ENCODE peak calls at places on chromosomes 11 and 22, in five cellular contexts. Q is left ventricle myocardium inferior, W is brain microvascular endothelial cell, Y is stomach, G is WERI-Rb-1. O is an unnamed sample. For H3K36me3, the result is how much of the 10 kb centered on the place peaks cover.

GRCh38 chr11:65399845-65400244 is 13.4 kb downstream of the FRMD8 start:
- DNase-seq in W (no peak), Y (no peak), Q (no peak), G (no peak), O (no peak)

GRCh38 chr22:30843245-30843644 is 125.3 kb downstream of the MORC2 start:
- DNase-seq in Q (no peak), W (no peak), Y (peak), G (no peak), O (no peak)

GRCh38 chr11:69907611-69908010 is 88.4 kb upstream of the FGF3 start:
- DNase-seq in W (no peak), Y (no peak), G (no peak), Q (no peak), O (no peak)

GRCh38 chr11:80412604-80413003 is 971.8 kb upstream of the TENM4 start:
- DNase-seq in G (no peak), Y (no peak), W (no peak), Q (no peak), O (no peak)

GRCh38 chr11:107224836-107225235 is 206.6 kb upstream of the GUCY1A2 start:
- DNase-seq in G (no peak), W (no peak), Y (no peak), Q (no peak), O (no peak)

GRCh38 chr11:127000991-127001390 is 421 bp upstream of the KIRREL3 start:
- DNase-seq in Y (no peak), G (no peak), Q (no peak), W (no peak), O (no peak)

GRCh38 chr11:20364412-20364792 is 888 bp downstream of the HTATIP2 start:
- DNase-seq in Y (no peak), G (no peak), W (no peak), Q (no peak), O (no peak)

GRCh38 chr22:42236268-42236667 is 34.2 kb downstream of the TCF20 start:
- DNase-seq in Y (no peak), W (no peak), Q (no peak), G (peak), O (no peak)

GRCh38 chr22:42938976-42939375 is 76.0 kb downstream of the PACSIN2 start:
- DNase-seq in G (no peak), Y (no peak), Q (no peak), W (no peak), O (peak)

GRCh38 chr11:102920118-102920684 is 35.3 kb downstream of the MMP13 start:
- DNase-seq in Y (no peak), Q (no peak), W (no peak), G (no peak), O (no peak)

GRCh38 chr11:119316729-119317591 is at the start of gene MCAM:
- DNase-seq in G (peak), W (no peak), Q (peak), Y (no peak), O (no peak)

GRCh38 chr11:118074785-118075184 is 2.1 kb upstream of the TMPRSS4 start:
- DNase-seq in W (no peak), G (no peak), Q (no peak), Y (peak), O (peak)

GRCh38 chr22:38032681-38033521 is 24.3 kb upstream of the PICK1 start:
- DNase-seq in G (no peak), Q (no peak), W (peak), Y (no peak), O (peak)

GRCh38 chr22:39658367-39658766 is 87.8 kb downstream of the CACNA1I start:
- DNase-seq in G (no peak), W (no peak), Y (no peak), Q (no peak), O (no peak)

GRCh38 chr11:44566952-44567875 is 1.8 kb downstream of the CD82 start:
- DNase-seq in Y (no peak), G (no peak), Q (no peak), W (no peak), O (no peak)

GRCh38 chr11:36577859-36578258 is 10.1 kb downstream of the RAG1 start:
- DNase-seq in Q (no peak), W (no peak), G (no peak), Y (no peak), O (peak)

GRCh38 chr22:39956932-39957664 is 3.1 kb upstream of the TMA7B start:
- DNase-seq in Y (no peak), G (no peak), W (no peak), Q (no peak), O (no peak)

GRCh38 chr11:126978911-126979310 is 21.7 kb downstream of the KIRREL3 start:
- DNase-seq in Y (no peak), W (no peak), Q (no peak), G (no peak), O (no peak)

GRCh38 chr11:34072041-34072440 is 20.5 kb downstream of the CAPRIN1 start:
- DNase-seq in G (no peak), W (no peak), Y (no peak), Q (no peak), O (no peak)
- H3K36me3 ChIP-seq in G (half or more), W (under half), Y (half or more), Q (half or more), O (under half)

DNA sequence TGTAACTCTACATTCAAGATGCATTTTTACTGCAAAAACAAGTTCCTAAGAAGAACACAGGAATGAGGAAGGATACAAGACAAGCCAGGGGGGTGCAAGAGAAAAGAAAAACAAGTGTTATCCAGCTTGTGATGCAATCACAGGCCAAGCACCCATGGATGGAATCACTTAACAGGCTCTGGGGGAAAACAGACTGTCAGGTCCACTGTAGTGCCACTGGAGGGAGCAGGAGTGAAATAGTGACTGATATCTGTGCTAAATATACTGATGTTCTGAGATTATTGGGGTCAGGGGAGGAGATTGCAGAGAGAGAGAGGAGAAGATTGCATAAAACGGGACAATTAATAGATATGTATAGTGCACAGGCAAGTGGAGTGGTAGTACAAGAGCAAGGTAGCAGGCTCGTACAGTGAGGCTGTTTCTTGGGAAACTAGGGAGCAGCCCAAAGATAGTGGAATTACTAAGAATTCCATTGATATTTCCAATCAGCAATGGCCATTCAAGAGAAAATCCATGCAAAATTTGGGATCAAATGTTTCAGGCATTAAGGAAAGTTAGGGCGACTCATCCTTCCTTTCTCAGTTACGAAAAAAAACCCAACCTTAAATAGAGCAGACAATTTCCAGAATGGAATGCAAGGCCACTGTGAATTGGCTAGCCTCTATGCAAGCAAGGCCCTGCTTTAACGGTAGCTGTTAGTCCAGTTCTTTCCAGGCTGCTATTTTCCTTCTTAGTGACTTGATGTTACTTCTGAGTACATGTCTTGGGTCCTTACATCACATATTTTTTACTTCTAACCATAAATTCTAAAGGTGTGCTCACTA is 52.2 kb upstream of the CEP126 start:
- DNase-seq in G (peak), Y (no peak), W (peak), Q (no peak), O (peak)
- TF ChIP-seq CTCF in G (peak), Y (peak), W (peak), Q (peak), O (peak)

GRCh38 chr11:2137202-2138071 is 1.8 kb downstream of the IGF2 start:
- DNase-seq in Y (peak), G (peak), Q (peak), W (peak), O (peak)

GRCh38 chr11:2139118-2139490 is at the start of gene IGF2:
- DNase-seq in G (no peak), W (no peak), Y (no peak), Q (no peak), O (no peak)

GRCh38 chr11:2136952-2137201 is 2.3 kb downstream of the IGF2 start:
- DNase-seq in G (no peak), W (no peak), Q (no peak), Y (no peak), O (no peak)

GRCh38 chr11:2138436-2139117 is 612 bp downstream of the IGF2 start:
- DNase-seq in Q (no peak), Y (no peak), W (no peak), G (no peak), O (no peak)

DNA sequence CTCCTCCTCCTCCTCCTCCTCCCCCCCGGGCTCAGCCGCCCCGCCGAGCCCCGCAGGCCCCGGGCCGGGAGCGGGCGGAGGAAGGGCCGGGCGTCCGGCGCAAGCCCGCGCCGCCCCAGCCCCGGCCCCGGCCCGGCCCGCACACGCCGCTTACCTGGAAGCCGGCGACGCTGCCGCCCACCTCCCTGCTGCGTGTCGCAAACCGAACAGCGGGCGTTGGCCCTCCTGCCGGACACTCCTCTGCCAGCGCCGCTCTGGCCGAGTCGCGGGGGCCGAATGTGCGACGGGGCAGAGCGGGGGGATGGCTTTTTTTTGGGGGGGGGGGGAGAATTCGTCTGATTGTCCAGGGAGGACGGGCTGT is 1.1 kb downstream of the IGF2 start:
- DNase-seq in G (no peak), W (no peak), Q (no peak), Y (no peak), O (no peak)
- H3K4me3 ChIP-seq in G (no peak), W (peak), Q (peak), Y (peak), O (peak)

GRCh38 chr11:763073-763463 is 14.2 kb downstream of the GATD1 start:
- DNase-seq in G (no peak), Q (no peak), Y (peak), W (no peak), O (peak)
- H3K36me3 ChIP-seq in G (half or more), Q (half or more), Y (half or more), W (half or more), O (under half)